ENCODE peak calls at places on chromosome 12, in six cellular contexts. G, W, Q, P, M and O are unnamed samples.

GRCh38 chr12:131787143-131787660 is 41.0 kb upstream of the MMP17 start:
- DNase-seq in G (no peak), W (no peak), Q (no peak), P (no peak), M (no peak), O (no peak)

GRCh38 chr12:5051334-5051733 is 7.7 kb downstream of the KCNA5 start:
- DNase-seq in G (no peak), W (no peak), Q (no peak), P (no peak), M (no peak), O (no peak)

GRCh38 chr12:53056901-53057300 is 7.0 kb downstream of the TNS2 start:
- DNase-seq in G (no peak), W (no peak), Q (no peak), P (no peak), M (no peak), O (no peak)

GRCh38 chr12:124419292-124420040 is 124.6 kb downstream of the RFLNA start:
- DNase-seq in G (no peak), W (no peak), Q (no peak), P (no peak), M (no peak), O (no peak)

GRCh38 chr12:29320295-29321090 is 60.5 kb downstream of the ERGIC2 start:
- DNase-seq in G (peak), W (no peak), Q (no peak), P (no peak), M (no peak), O (no peak)

GRCh38 chr12:115404761-115405470 is 720.9 kb upstream of the TBX3 start:
- DNase-seq in G (peak), W (no peak), Q (no peak), P (no peak), M (no peak), O (no peak)

GRCh38 chr12:67811437-67812361 is 163.2 kb downstream of the DYRK2 start:
- DNase-seq in G (no peak), W (no peak), Q (no peak), P (no peak), M (no peak), O (no peak)

GRCh38 chr12:92955997-92956663 is 27.0 kb upstream of the EEA1 start:
- DNase-seq in G (peak), W (no peak), Q (no peak), P (no peak), M (no peak), O (no peak)

GRCh38 chr12:78683031-78683430 is 181.5 kb upstream of the SYT1 start:
- DNase-seq in G (no peak), W (no peak), Q (no peak), P (no peak), M (no peak), O (no peak)

GRCh38 chr12:92136883-92137582 is 8.6 kb downstream of the BTG1 start:
- DNase-seq in G (peak), W (peak), Q (no peak), P (no peak), M (no peak), O (no peak)

GRCh38 chr12:20601668-20602280 is 93.4 kb upstream of the SLCO1C1 start:
- DNase-seq in G (peak), W (peak), Q (no peak), P (no peak), M (peak), O (no peak)

GRCh38 chr12:67415473-67415872 is 146.3 kb downstream of the CAND1 start:
- DNase-seq in G (peak), W (peak), Q (no peak), P (no peak), M (peak), O (no peak)

GRCh38 chr12:119207161-119207560 is 28.4 kb downstream of the HSPB8 start:
- DNase-seq in G (no peak), W (no peak), Q (no peak), P (no peak), M (no peak), O (no peak)

GRCh38 chr12:76945867-76946266 is 67.0 kb upstream of the CSRP2 start:
- DNase-seq in G (peak), W (no peak), Q (no peak), P (no peak), M (no peak), O (no peak)

GRCh38 chr12:118328486-118329340 is 44.0 kb downstream of the TAOK3 start:
- DNase-seq in G (no peak), W (no peak), Q (no peak), P (no peak), M (no peak), O (no peak)

GRCh38 chr12:9120487-9121184 is 4.9 kb upstream of the A2M start:
- DNase-seq in G (no peak), W (no peak), Q (no peak), P (no peak), M (no peak), O (no peak)

GRCh38 chr12:46384451-46385301 is 12.1 kb upstream of the SLC38A2 start:
- DNase-seq in G (peak), W (no peak), Q (no peak), P (no peak), M (no peak), O (no peak)

GRCh38 chr12:96434107-96434506 is 33.9 kb upstream of the CDK17 start:
- DNase-seq in G (peak), W (peak), Q (no peak), P (peak), M (no peak), O (no peak)

GRCh38 chr12:106245767-106246166 is 2.1 kb downstream of the CKAP4 start:
- DNase-seq in G (peak), W (no peak), Q (peak), P (no peak), M (no peak), O (peak)

GRCh38 chr12:48764521-48764920 is 24.4 kb downstream of the ADCY6 start:
- DNase-seq in G (no peak), W (peak), Q (no peak), P (no peak), M (no peak), O (no peak)